ENCODE peak calls at places on chromosome 15, in six cellular contexts. W, Y, S, P, G and L are unnamed samples.

GRCh38 chr15:63015618-63016017 is 26.9 kb upstream of the TPM1 start:
- DNase-seq in P (no peak), G (peak; percentile 75), Y (peak; percentile 46), S (no peak), W (peak; percentile 61), L (no peak)

GRCh38 chr15:66138096-66138783 is 115.3 kb downstream of the MEGF11 start:
- DNase-seq in G (no peak), P (no peak), S (no peak), Y (no peak), W (no peak), L (no peak)

GRCh38 chr15:96324900-96325299 is 5.6 kb upstream of the NR2F2 start:
- DNase-seq in Y (no peak), G (no peak), W (no peak), P (no peak), S (no peak), L (no peak)

GRCh38 chr15:78064544-78064943 is 13.0 kb downstream of the TBC1D2B start:
- DNase-seq in W (no peak), P (no peak), S (no peak), G (no peak), Y (no peak), L (no peak)

GRCh38 chr15:67100808-67101581 is 35.6 kb downstream of the SMAD3 start:
- DNase-seq in W (no peak), Y (no peak), G (no peak), P (peak; percentile 63), S (no peak), L (peak; percentile 82)

GRCh38 chr15:70902105-70902504 is 9.5 kb downstream of the LRRC49 start:
- DNase-seq in W (peak; percentile 65), S (no peak), P (no peak), G (peak; percentile 51), Y (peak; percentile 67), L (no peak)

GRCh38 chr15:32867313-32867626 is 149.5 kb downstream of the GREM1 start:
- DNase-seq in S (no peak), Y (peak; percentile 56), P (no peak), W (peak; percentile 66), G (peak; percentile 93), L (no peak)

GRCh38 chr15:55846108-55846707 is 103.3 kb upstream of the PRTG start:
- DNase-seq in G (peak; percentile 52), Y (peak; percentile 57), W (peak; percentile 59), P (peak; percentile 90), S (peak; percentile 76), L (peak; percentile 71)

GRCh38 chr15:67143646-67144045 is 78.2 kb downstream of the SMAD3 start:
- DNase-seq in G (no peak), W (no peak), Y (no peak), S (no peak), P (no peak), L (no peak)

GRCh38 chr15:68372291-68372811 is 59.6 kb downstream of the ITGA11 start:
- DNase-seq in P (no peak), S (peak; percentile 75), Y (peak; percentile 50), G (no peak), W (peak; percentile 41), L (no peak)

GRCh38 chr15:49361370-49361769 is 61.7 kb upstream of the FGF7 start:
- DNase-seq in W (no peak), Y (no peak), G (no peak), P (no peak), S (no peak), L (no peak)

GRCh38 chr15:54803139-54803808 is 393.5 kb downstream of the RSL24D1 start:
- DNase-seq in Y (no peak), S (no peak), P (peak; percentile 42), W (no peak), G (peak; percentile 65), L (peak; percentile 9)

GRCh38 chr15:72599855-72600464 is 54.5 kb upstream of the GOLGA6B start:
- DNase-seq in G (peak; percentile 34), Y (peak; percentile 57), W (peak; percentile 56), P (peak; percentile 68), S (peak; percentile 67), L (peak; percentile 54)

GRCh38 chr15:34049096-34049495 is 10.1 kb upstream of the AVEN start:
- DNase-seq in G (peak; percentile 84), Y (no peak), P (no peak), W (no peak), S (no peak), L (no peak)

GRCh38 chr15:84702961-84703482 is 12.9 kb downstream of the SEC11A start:
- DNase-seq in S (no peak), W (no peak), P (no peak), G (no peak), Y (no peak), L (no peak)

GRCh38 chr15:43423793-43424192 is 52.9 kb downstream of the TUBGCP4 start:
- DNase-seq in G (peak; percentile 29), P (no peak), W (no peak), Y (no peak), S (no peak), L (no peak)

GRCh38 chr15:75930866-75931265 is 27.2 kb downstream of the FBXO22 start:
- DNase-seq in S (no peak), Y (no peak), W (no peak), G (no peak), P (no peak), L (no peak)

GRCh38 chr15:76448755-76449154 is 112.2 kb downstream of the ISL2 start:
- DNase-seq in G (no peak), S (no peak), W (no peak), P (no peak), Y (no peak), L (no peak)

GRCh38 chr15:87877114-87877810 is 379.3 kb downstream of the NTRK3 start:
- DNase-seq in P (no peak), S (no peak), Y (peak; percentile 56), G (peak; percentile 85), W (no peak), L (no peak)

GRCh38 chr15:73862276-73862675 is 11.1 kb upstream of the TBC1D21 start:
- DNase-seq in P (no peak), G (no peak), Y (no peak), W (no peak), S (peak; percentile 18), L (no peak)

GRCh38 chr15:99303881-99304280 is 52.6 kb downstream of the LRRC28 start:
- DNase-seq in P (no peak), S (no peak), W (no peak), Y (no peak), G (no peak), L (no peak)

GRCh38 chr15:49079340-49080039 is 33.2 kb upstream of the SECISBP2L start:
- DNase-seq in P (no peak), G (no peak), S (no peak), Y (no peak), W (no peak), L (peak; percentile 3)

GRCh38 chr15:45387379-45388007 is 9.1 kb upstream of the GATM start:
- DNase-seq in Y (no peak), P (no peak), G (no peak), S (no peak), W (peak; percentile 36), L (no peak)

GRCh38 chr15:70095387-70096214 is 2.1 kb downstream of the TLE3 start:
- DNase-seq in S (peak; percentile 86), G (no peak), Y (no peak), P (peak; percentile 77), W (no peak), L (peak; percentile 83)

GRCh38 chr15:86231864-86232801 is 152.5 kb downstream of the AGBL1 start:
- DNase-seq in W (peak; percentile 57), G (no peak), P (peak; percentile 68), S (peak; percentile 73), Y (no peak), L (peak; percentile 37)

GRCh38 chr15:25810154-25810553 is 53.0 kb downstream of the ATP10A start:
- DNase-seq in P (no peak), W (no peak), Y (no peak), G (no peak), S (no peak), L (no peak)

GRCh38 chr15:98277602-98278001 is 317.1 kb downstream of the ARRDC4 start:
- DNase-seq in S (no peak), P (no peak), Y (no peak), W (no peak), G (no peak), L (no peak)

GRCh38 chr15:69980311-69981059 is 117.2 kb downstream of the TLE3 start:
- DNase-seq in S (no peak), G (no peak), Y (no peak), W (no peak), P (peak; percentile 75), L (peak; percentile 82)

GRCh38 chr15:60009124-60009523 is 5.0 kb downstream of the FOXB1 start:
- DNase-seq in Y (no peak), G (no peak), S (no peak), W (no peak), P (no peak), L (no peak)

GRCh38 chr15:51103330-51103729 is 8.6 kb upstream of the TNFAIP8L3 start:
- DNase-seq in W (no peak), Y (no peak), S (no peak), P (no peak), G (no peak), L (no peak)

GRCh38 chr15:68487087-68487843 is 55.3 kb upstream of the ITGA11 start:
- DNase-seq in Y (no peak), P (no peak), S (no peak), W (no peak), G (no peak), L (no peak)

GRCh38 chr15:83890584-83890983 is 236.7 kb downstream of the ADAMTSL3 start:
- DNase-seq in Y (no peak), P (no peak), W (no peak), G (no peak), S (no peak), L (no peak)

GRCh38 chr15:98221144-98221543 is 260.6 kb downstream of the ARRDC4 start:
- DNase-seq in Y (no peak), S (no peak), G (no peak), P (no peak), W (no peak), L (no peak)

GRCh38 chr15:40338921-40339620 is 1.7 kb downstream of the CCDC9B start:
- DNase-seq in Y (peak; percentile 79), G (peak; percentile 94), P (no peak), W (peak; percentile 90), S (no peak), L (no peak)

GRCh38 chr15:54273928-54274327 is 295.7 kb downstream of the UNC13C start:
- DNase-seq in G (no peak), S (no peak), W (no peak), Y (no peak), P (peak; percentile 41), L (peak; percentile 1)

GRCh38 chr15:100211855-100212850 is 129.6 kb downstream of the ADAMTS17 start:
- DNase-seq in G (no peak), Y (no peak), P (no peak), W (peak; percentile 30), S (no peak), L (no peak)

GRCh38 chr15:70835415-70835814 is 18.5 kb downstream of the LARP6 start:
- DNase-seq in P (no peak), Y (no peak), G (no peak), S (no peak), W (no peak), L (no peak)

GRCh38 chr15:76840830-76841460 is 64.2 kb downstream of the SCAPER start:
- DNase-seq in P (peak; percentile 62), W (peak; percentile 26), S (peak; percentile 22), Y (peak; percentile 15), G (peak; percentile 27), L (peak; percentile 34)